ENCODE peak calls at places on chromosome 18, in six cellular contexts. One of them, this sample, is unnamed.

GRCh38 chr18:55577812-55578539 is 10.0 kb downstream of the TCF4 start:
- DNase-seq in Panc1: no peak
- DNase-seq in breast epithelium: no peak
- DNase-seq in HL-60: no peak
- DNase-seq in K562: no peak
- DNase-seq in prostate gland: no peak
- DNase-seq in this sample: no peak

GRCh38 chr18:59416818-59417217 is 57.8 kb upstream of the LMAN1 start:
- DNase-seq in Panc1: no peak
- DNase-seq in breast epithelium: no peak
- DNase-seq in HL-60: no peak
- DNase-seq in K562: no peak
- DNase-seq in prostate gland: no peak
- DNase-seq in this sample: no peak

GRCh38 chr18:45687617-45688016 is 36.4 kb upstream of the SLC14A1 start:
- DNase-seq in Panc1: no peak
- DNase-seq in breast epithelium: no peak
- DNase-seq in HL-60: peak
- DNase-seq in K562: peak
- DNase-seq in prostate gland: no peak
- DNase-seq in this sample: no peak

GRCh38 chr18:10715791-10716190 is 190.0 kb downstream of the NAPG start:
- DNase-seq in Panc1: no peak
- DNase-seq in breast epithelium: no peak
- DNase-seq in HL-60: no peak
- DNase-seq in K562: no peak
- DNase-seq in prostate gland: no peak
- DNase-seq in this sample: no peak

GRCh38 chr18:3171631-3172030 is 48.1 kb downstream of the MYOM1 start:
- DNase-seq in Panc1: no peak
- DNase-seq in breast epithelium: no peak
- DNase-seq in HL-60: no peak
- DNase-seq in K562: no peak
- DNase-seq in prostate gland: no peak
- DNase-seq in this sample: no peak

GRCh38 chr18:48445540-48445939 is 36.4 kb upstream of the ZBTB7C start:
- DNase-seq in Panc1: peak
- DNase-seq in breast epithelium: peak
- DNase-seq in HL-60: peak
- DNase-seq in K562: peak
- DNase-seq in prostate gland: peak
- DNase-seq in this sample: peak

GRCh38 chr18:5294113-5294617 is 1.4 kb downstream of the ZBTB14 start:
- DNase-seq in Panc1: no peak
- DNase-seq in breast epithelium: peak
- DNase-seq in HL-60: no peak
- DNase-seq in K562: no peak
- DNase-seq in prostate gland: peak
- DNase-seq in this sample: no peak

GRCh38 chr18:35535297-35535696 is 37.5 kb upstream of the INO80C start:
- DNase-seq in Panc1: no peak
- DNase-seq in breast epithelium: no peak
- DNase-seq in HL-60: no peak
- DNase-seq in K562: no peak
- DNase-seq in prostate gland: no peak
- DNase-seq in this sample: no peak

GRCh38 chr18:30562231-30562630 is 480.3 kb downstream of the DSC3 start:
- DNase-seq in Panc1: no peak
- DNase-seq in breast epithelium: no peak
- DNase-seq in HL-60: no peak
- DNase-seq in K562: no peak
- DNase-seq in prostate gland: no peak
- DNase-seq in this sample: no peak

GRCh38 chr18:35585608-35586007 is 4.1 kb downstream of the GALNT1 start:
- DNase-seq in Panc1: no peak
- DNase-seq in breast epithelium: no peak
- DNase-seq in HL-60: no peak
- DNase-seq in K562: no peak
- DNase-seq in prostate gland: no peak
- DNase-seq in this sample: no peak

GRCh38 chr18:23239885-23240608 is 104.8 kb downstream of the CABLES1 start:
- DNase-seq in Panc1: no peak
- DNase-seq in breast epithelium: no peak
- DNase-seq in HL-60: no peak
- DNase-seq in K562: no peak
- DNase-seq in prostate gland: no peak
- DNase-seq in this sample: no peak

GRCh38 chr18:36786686-36787085 is 42.1 kb downstream of the TPGS2 start:
- DNase-seq in Panc1: no peak
- DNase-seq in breast epithelium: peak
- DNase-seq in HL-60: no peak
- DNase-seq in K562: no peak
- DNase-seq in prostate gland: peak
- DNase-seq in this sample: no peak

GRCh38 chr18:50126466-50126865 is 68.5 kb downstream of the MYO5B start:
- DNase-seq in Panc1: no peak
- DNase-seq in breast epithelium: no peak
- DNase-seq in HL-60: no peak
- DNase-seq in K562: no peak
- DNase-seq in prostate gland: no peak
- DNase-seq in this sample: no peak

GRCh38 chr18:69580107-69580506 is 179.4 kb downstream of the DOK6 start:
- DNase-seq in Panc1: no peak
- DNase-seq in breast epithelium: no peak
- DNase-seq in HL-60: peak
- DNase-seq in K562: no peak
- DNase-seq in prostate gland: no peak
- DNase-seq in this sample: no peak

GRCh38 chr18:51897884-51898283 is 442.1 kb upstream of the DCC start:
- DNase-seq in Panc1: no peak
- DNase-seq in breast epithelium: no peak
- DNase-seq in HL-60: no peak
- DNase-seq in K562: no peak
- DNase-seq in prostate gland: no peak
- DNase-seq in this sample: no peak

GRCh38 chr18:22385718-22386117 is 32.0 kb downstream of the CTAGE1 start:
- DNase-seq in Panc1: no peak
- DNase-seq in breast epithelium: no peak
- DNase-seq in HL-60: no peak
- DNase-seq in K562: no peak
- DNase-seq in prostate gland: no peak
- DNase-seq in this sample: no peak

GRCh38 chr18:34978953-34979608 is 62.1 kb upstream of the MAPRE2 start:
- DNase-seq in Panc1: peak
- DNase-seq in breast epithelium: peak
- DNase-seq in HL-60: peak
- DNase-seq in K562: peak
- DNase-seq in prostate gland: peak
- DNase-seq in this sample: peak

GRCh38 chr18:51647346-51647745 is 449.9 kb upstream of the MEX3C start:
- DNase-seq in Panc1: no peak
- DNase-seq in breast epithelium: no peak
- DNase-seq in HL-60: no peak
- DNase-seq in K562: no peak
- DNase-seq in prostate gland: no peak
- DNase-seq in this sample: no peak

GRCh38 chr18:44507729-44508325 is 172.9 kb upstream of the SETBP1 start:
- DNase-seq in Panc1: no peak
- DNase-seq in breast epithelium: no peak
- DNase-seq in HL-60: peak
- DNase-seq in K562: no peak
- DNase-seq in prostate gland: no peak
- DNase-seq in this sample: no peak

GRCh38 chr18:30597202-30597601 is 445.3 kb downstream of the DSC3 start:
- DNase-seq in Panc1: no peak
- DNase-seq in breast epithelium: no peak
- DNase-seq in HL-60: no peak
- DNase-seq in K562: no peak
- DNase-seq in prostate gland: no peak
- DNase-seq in this sample: no peak

GRCh38 chr18:34650121-34650545 is 60.0 kb upstream of the DTNA start:
- DNase-seq in Panc1: no peak
- DNase-seq in breast epithelium: no peak
- DNase-seq in HL-60: no peak
- DNase-seq in K562: no peak
- DNase-seq in prostate gland: no peak
- DNase-seq in this sample: no peak

GRCh38 chr18:34970106-34970505 is 71.1 kb upstream of the MAPRE2 start:
- DNase-seq in Panc1: no peak
- DNase-seq in breast epithelium: no peak
- DNase-seq in HL-60: no peak
- DNase-seq in K562: no peak
- DNase-seq in prostate gland: no peak
- DNase-seq in this sample: no peak

GRCh38 chr18:9822587-9822986 is 63.2 kb upstream of the TXNDC2 start:
- DNase-seq in Panc1: no peak
- DNase-seq in breast epithelium: no peak
- DNase-seq in HL-60: no peak
- DNase-seq in K562: no peak
- DNase-seq in prostate gland: no peak
- DNase-seq in this sample: no peak

GRCh38 chr18:68803371-68803770 is 5.5 kb downstream of the CCDC102B start:
- DNase-seq in Panc1: no peak
- DNase-seq in breast epithelium: peak
- DNase-seq in HL-60: no peak
- DNase-seq in K562: no peak
- DNase-seq in prostate gland: no peak
- DNase-seq in this sample: peak

GRCh38 chr18:905948-906415 is 1.3 kb downstream of the ADCYAP1 start:
- DNase-seq in Panc1: no peak
- DNase-seq in breast epithelium: no peak
- DNase-seq in HL-60: no peak
- DNase-seq in K562: no peak
- DNase-seq in prostate gland: no peak
- DNase-seq in this sample: no peak

GRCh38 chr18:906416-907170 is 1.9 kb downstream of the ADCYAP1 start:
- DNase-seq in Panc1: no peak
- DNase-seq in breast epithelium: no peak
- DNase-seq in HL-60: no peak
- DNase-seq in K562: no peak
- DNase-seq in prostate gland: no peak
- DNase-seq in this sample: no peak

GRCh38 chr18:907880-908512 is 3.3 kb downstream of the ADCYAP1 start:
- DNase-seq in Panc1: no peak
- DNase-seq in breast epithelium: no peak
- DNase-seq in HL-60: no peak
- DNase-seq in K562: no peak
- DNase-seq in prostate gland: no peak
- DNase-seq in this sample: no peak

GRCh38 chr18:908631-909621 is 4.3 kb downstream of the ADCYAP1 start:
- DNase-seq in Panc1: no peak
- DNase-seq in breast epithelium: no peak
- DNase-seq in HL-60: no peak
- DNase-seq in K562: no peak
- DNase-seq in prostate gland: no peak
- DNase-seq in this sample: no peak

GRCh38 chr18:907171-907879 is 2.7 kb downstream of the ADCYAP1 start:
- DNase-seq in Panc1: no peak
- DNase-seq in breast epithelium: no peak
- DNase-seq in HL-60: no peak
- DNase-seq in K562: no peak
- DNase-seq in prostate gland: no peak
- DNase-seq in this sample: no peak
- H3K4me3 ChIP-seq in Panc1: peak
- H3K4me3 ChIP-seq in breast epithelium: peak
- H3K4me3 ChIP-seq in HL-60: no peak
- H3K4me3 ChIP-seq in K562: no peak
- H3K4me3 ChIP-seq in prostate gland: peak
- H3K4me3 ChIP-seq in this sample: peak

GRCh38 chr18:74683573-74683972 is 85.9 kb downstream of the ZNF407 start:
- DNase-seq in Panc1: no peak
- DNase-seq in breast epithelium: no peak
- DNase-seq in HL-60: no peak
- DNase-seq in K562: no peak
- DNase-seq in prostate gland: no peak
- DNase-seq in this sample: no peak

GRCh38 chr18:74695170-74695569 is 97.5 kb downstream of the ZNF407 start:
- DNase-seq in Panc1: no peak
- DNase-seq in breast epithelium: no peak
- DNase-seq in HL-60: no peak
- DNase-seq in K562: no peak
- DNase-seq in prostate gland: no peak
- DNase-seq in this sample: no peak

GRCh38 chr18:74694436-74694835 is 96.8 kb downstream of the ZNF407 start:
- DNase-seq in Panc1: no peak
- DNase-seq in breast epithelium: no peak
- DNase-seq in HL-60: no peak
- DNase-seq in K562: no peak
- DNase-seq in prostate gland: no peak
- DNase-seq in this sample: no peak

GRCh38 chr18:74692367-74693013 is 94.8 kb downstream of the ZNF407 start:
- DNase-seq in Panc1: no peak
- DNase-seq in breast epithelium: no peak
- DNase-seq in HL-60: no peak
- DNase-seq in K562: no peak
- DNase-seq in prostate gland: no peak
- DNase-seq in this sample: no peak

GRCh38 chr18:74689251-74689650 is 91.6 kb downstream of the ZNF407 start:
- DNase-seq in Panc1: no peak
- DNase-seq in breast epithelium: no peak
- DNase-seq in HL-60: no peak
- DNase-seq in K562: no peak
- DNase-seq in prostate gland: no peak
- DNase-seq in this sample: no peak
- TF ChIP-seq POLR2AphosphoS5 in Panc1: no peak
- TF ChIP-seq POLR2AphosphoS5 in breast epithelium: no peak
- TF ChIP-seq POLR2AphosphoS5 in HL-60: no peak
- TF ChIP-seq POLR2AphosphoS5 in K562: no peak
- TF ChIP-seq POLR2AphosphoS5 in prostate gland: no peak
- TF ChIP-seq POLR2AphosphoS5 in this sample: no peak

GRCh38 chr18:60686142-60686541 is 313.6 kb upstream of the MC4R start:
- DNase-seq in Panc1: no peak
- DNase-seq in breast epithelium: no peak
- DNase-seq in HL-60: no peak
- DNase-seq in K562: no peak
- DNase-seq in prostate gland: no peak
- DNase-seq in this sample: no peak

GRCh38 chr18:60692277-60692676 is 319.7 kb upstream of the MC4R start:
- DNase-seq in Panc1: no peak
- DNase-seq in breast epithelium: no peak
- DNase-seq in HL-60: no peak
- DNase-seq in K562: no peak
- DNase-seq in prostate gland: no peak
- DNase-seq in this sample: no peak

GRCh38 chr18:60693426-60693825 is 320.9 kb upstream of the MC4R start:
- DNase-seq in Panc1: peak
- DNase-seq in breast epithelium: no peak
- DNase-seq in HL-60: no peak
- DNase-seq in K562: no peak
- DNase-seq in prostate gland: no peak
- DNase-seq in this sample: no peak

GRCh38 chr18:60691061-60691460 is 318.5 kb upstream of the MC4R start:
- DNase-seq in Panc1: no peak
- DNase-seq in breast epithelium: no peak
- DNase-seq in HL-60: no peak
- DNase-seq in K562: no peak
- DNase-seq in prostate gland: no peak
- DNase-seq in this sample: no peak
- H3K4me3 ChIP-seq in Panc1: no peak
- H3K4me3 ChIP-seq in breast epithelium: no peak
- H3K4me3 ChIP-seq in HL-60: no peak
- H3K4me3 ChIP-seq in K562: no peak
- H3K4me3 ChIP-seq in prostate gland: no peak
- H3K4me3 ChIP-seq in this sample: no peak

GRCh38 chr18:74284501-74285004 is 7.2 kb downstream of the CYB5A start:
- DNase-seq in Panc1: no peak
- DNase-seq in breast epithelium: no peak
- DNase-seq in HL-60: no peak
- DNase-seq in K562: no peak
- DNase-seq in prostate gland: no peak
- DNase-seq in this sample: no peak
- TF ChIP-seq POLR2AphosphoS5 in Panc1: no peak
- TF ChIP-seq POLR2AphosphoS5 in breast epithelium: no peak
- TF ChIP-seq POLR2AphosphoS5 in HL-60: no peak
- TF ChIP-seq POLR2AphosphoS5 in K562: no peak
- TF ChIP-seq POLR2AphosphoS5 in prostate gland: no peak
- TF ChIP-seq POLR2AphosphoS5 in this sample: no peak